ENCODE peak calls at places on chromosomes 12 and 14, in ten cellular contexts. E, X, W, U, G, K, C, P, N and Z are unnamed samples.

GRCh38 chr12:10740182-10740581 is 17.1 kb upstream of the YBX3 start:
- DNase-seq in U (no peak), K (no peak), G (no peak), W (no peak), X (no peak), C (no peak), E (no peak), P (no peak), N (no peak), Z (peak)

GRCh38 chr12:47775100-47775911 is 2.3 kb downstream of the SLC48A1 start:
- DNase-seq in U (no peak), X (peak), N (no peak), E (no peak), P (peak), K (no peak), G (peak), C (no peak), W (no peak), Z (peak)

GRCh38 chr14:63178912-63179311 is 25.3 kb upstream of the RHOJ start:
- DNase-seq in K (no peak), W (no peak), N (no peak), U (no peak), C (no peak), E (no peak), G (peak), X (no peak), P (peak), Z (no peak)

GRCh38 chr14:73786632-73786941 is 65.0 kb upstream of the PTGR2 start:
- DNase-seq in X (peak), C (no peak), P (no peak), U (peak), K (peak), W (peak), G (peak), N (no peak), E (peak), Z (peak)

GRCh38 chr12:50637870-50638481 is 125.9 kb upstream of the ATF1 start:
- DNase-seq in C (no peak), N (no peak), W (no peak), X (no peak), K (no peak), E (peak), U (peak), P (peak), G (peak), Z (peak)

GRCh38 chr12:2732290-2732689 is 62.5 kb upstream of the FKBP4 start:
- DNase-seq in X (no peak), G (no peak), U (no peak), E (no peak), P (no peak), W (no peak), N (no peak), C (no peak), K (no peak), Z (no peak)

GRCh38 chr12:94941440-94941862 is 62.0 kb downstream of the NDUFA12 start:
- DNase-seq in P (peak), G (peak), K (no peak), C (peak), U (peak), N (peak), W (no peak), X (no peak), E (no peak), Z (peak)

GRCh38 chr12:131872154-131873046 is 22.0 kb upstream of the ULK1 start:
- DNase-seq in K (no peak), P (peak), X (no peak), U (no peak), C (no peak), N (no peak), E (peak), W (no peak), G (peak), Z (no peak)

GRCh38 chr14:60106341-60106740 is 14.6 kb downstream of the PCNX4 start:
- DNase-seq in W (no peak), X (no peak), G (peak), N (no peak), C (no peak), P (peak), K (no peak), U (no peak), E (no peak), Z (no peak)

GRCh38 chr14:31341280-31341679 is 79.1 kb downstream of the HEATR5A start:
- DNase-seq in X (no peak), C (no peak), E (no peak), N (no peak), W (no peak), K (no peak), G (no peak), P (no peak), U (no peak), Z (no peak)

GRCh38 chr12:89393551-89394121 is 41.3 kb upstream of the DUSP6 start:
- DNase-seq in C (no peak), N (no peak), E (no peak), U (no peak), K (no peak), G (no peak), P (no peak), X (no peak), W (no peak), Z (no peak)

GRCh38 chr14:68787235-68787727 is 5.6 kb downstream of the ZFP36L1 start:
- DNase-seq in U (no peak), G (no peak), X (peak), E (no peak), K (peak), N (peak), W (peak), P (no peak), C (no peak), Z (peak)

GRCh38 chr14:23539209-23539866 is 12.2 kb downstream of the ZFHX2 start:
- DNase-seq in P (peak), W (no peak), X (peak), E (peak), K (no peak), G (peak), N (peak), C (no peak), U (peak), Z (peak)

GRCh38 chr14:60095781-60096450 is 4.2 kb downstream of the PCNX4 start:
- DNase-seq in K (no peak), U (no peak), X (no peak), C (no peak), N (no peak), P (peak), E (no peak), G (peak), W (no peak), Z (no peak)